ENCODE peak calls at places on chromosome 22, in five cellular contexts. C is activated CD8-positive, alpha-beta memory T cell treated with anti-CD3 and anti-CD28 coated beads, Interleukin-2, amount 50 U/mL, for 48 hours; U is iris pigment epithelial cell; F is left lung; Q is progenitor cell of endocrine pancreas. L is an unnamed sample.

GRCh38 chr22:47296405-47297260 is 534.2 kb downstream of the TBC1D22A start:
- DNase-seq in C (no peak), Q (no peak), F (no peak), U (peak), L (no peak)

GRCh38 chr22:49015459-49015858 is 812.2 kb downstream of the BRD1 start:
- DNase-seq in C (peak), F (no peak), U (no peak), Q (no peak), L (no peak)

GRCh38 chr22:30305906-30306628 is 16.8 kb upstream of the CASTOR1 start:
- DNase-seq in F (no peak), C (no peak), Q (no peak), U (peak), L (peak)

GRCh38 chr22:18068381-18068988 is 9.3 kb upstream of the PEX26 start:
- DNase-seq in Q (no peak), F (no peak), C (no peak), U (no peak), L (peak)

GRCh38 chr22:50251472-50252054 is 498 bp upstream of the HDAC10 start:
- DNase-seq in F (no peak), U (no peak), C (no peak), Q (no peak), L (no peak)

GRCh38 chr22:41524809-41525449 is 19.3 kb downstream of the POLR3H start:
- DNase-seq in U (peak), F (no peak), C (peak), Q (no peak), L (no peak)

GRCh38 chr22:46500201-46500600 is 37.2 kb downstream of the CELSR1 start:
- DNase-seq in Q (no peak), C (no peak), U (no peak), F (no peak), L (no peak)

GRCh38 chr22:46263208-46263575 is at the start of gene PKDREJ:
- DNase-seq in C (no peak), U (no peak), F (no peak), Q (no peak), L (no peak)

GRCh38 chr22:39503590-39503989 is 1.5 kb downstream of the MIEF1 start:
- DNase-seq in C (no peak), F (no peak), Q (no peak), U (no peak), L (no peak)

GRCh38 chr22:29555065-29555644 is 1.6 kb upstream of the THOC5 start:
- DNase-seq in C (no peak), U (peak), F (no peak), Q (no peak), L (no peak)